ENCODE peak calls at places on chromosomes 12 and 14, in five cellular contexts. A is uterus; J is IMR-90; Z is gastrocnemius medialis; Y is CD4-positive, CD25-positive, alpha-beta regulatory T cell. S is an unnamed sample. For H3K36me3, the result is how much of the 10 kb centered on the place peaks cover.

GRCh38 chr14:65927871-65928270 is 515.3 kb downstream of the FUT8 start:
- DNase-seq in A (no peak), Z (no peak), J (no peak), Y (peak), S (peak)

GRCh38 chr12:88663001-88663400 is 82.7 kb upstream of the KITLG start:
- DNase-seq in Z (no peak), Y (no peak), J (peak), A (no peak), S (no peak)

GRCh38 chr12:67650127-67650495 is 1.6 kb downstream of the DYRK2 start:
- DNase-seq in Z (peak), Y (no peak), J (no peak), A (peak), S (peak)

GRCh38 chr14:37848985-37849605 is 253.7 kb downstream of the TTC6 start:
- DNase-seq in J (no peak), A (no peak), Y (no peak), Z (no peak), S (no peak)

GRCh38 chr14:28755930-28756895 is 10.4 kb upstream of the FOXG1 start:
- DNase-seq in Z (no peak), J (no peak), A (no peak), Y (no peak), S (no peak)

GRCh38 chr14:24079521-24080141 is 8.3 kb downstream of the CPNE6 start:
- DNase-seq in Y (no peak), J (no peak), Z (no peak), A (no peak), S (no peak)

GRCh38 chr14:32246751-32247150 is 43.7 kb upstream of the RNU6-8 start:
- DNase-seq in A (no peak), J (no peak), Z (no peak), Y (no peak), S (no peak)

GRCh38 chr12:15276088-15276698 is 46.1 kb upstream of the PTPRO start:
- DNase-seq in Z (no peak), J (peak), Y (no peak), A (peak), S (peak)

GRCh38 chr12:53928054-53928879 is 10.4 kb upstream of the HOXC13 start:
- DNase-seq in A (no peak), Z (no peak), Y (no peak), J (no peak), S (no peak)

GRCh38 chr12:108069766-108070165 is 59.3 kb upstream of the WSCD2 start:
- DNase-seq in Z (no peak), Y (no peak), A (no peak), J (no peak), S (no peak)

GRCh38 chr14:23487216-23487615 is 17.7 kb downstream of the NGDN start:
- DNase-seq in Y (no peak), Z (no peak), A (no peak), J (no peak), S (no peak)

GRCh38 chr12:49635036-49635435 is 11.7 kb downstream of the PRPF40B start:
- DNase-seq in J (no peak), A (no peak), Z (no peak), Y (no peak), S (no peak)

GRCh38 chr12:121285856-121286255 is 10.7 kb downstream of the CAMKK2 start:
- DNase-seq in A (no peak), Z (no peak), J (no peak), Y (no peak), S (no peak)
- H3K36me3 ChIP-seq in A (under half), Z (under half), J (under half), Y (under half), S (under half)

GRCh38 chr12:132161796-132162507 is 17.7 kb downstream of the NOC4L start:
- DNase-seq in J (no peak), A (no peak), Z (no peak), Y (no peak), S (peak)
- H3K36me3 ChIP-seq in J (under half), A (under half), Z (under half), Y (under half), S (under half)

GRCh38 chr12:132735496-132735895 is 24.9 kb downstream of the PGAM5 start:
- DNase-seq in A (no peak), Y (no peak), Z (no peak), J (no peak), S (no peak)

GRCh38 chr12:132731574-132731973 is 20.9 kb downstream of the PGAM5 start:
- DNase-seq in Z (no peak), J (no peak), Y (no peak), A (no peak), S (no peak)

GRCh38 chr12:132736378-132736777 is 25.3 kb downstream of the ANKLE2 start:
- DNase-seq in A (no peak), Z (no peak), J (no peak), Y (no peak), S (peak)

GRCh38 chr12:132736913-132737312 is 24.7 kb downstream of the ANKLE2 start:
- DNase-seq in J (no peak), Y (no peak), Z (no peak), A (no peak), S (no peak)

GRCh38 chr12:132734206-132734605 is 23.6 kb downstream of the PGAM5 start:
- DNase-seq in Y (no peak), A (no peak), Z (no peak), J (no peak), S (no peak)
- H3K36me3 ChIP-seq in Y (half or more), A (under half), Z (under half), J (half or more), S (under half)

DNA sequence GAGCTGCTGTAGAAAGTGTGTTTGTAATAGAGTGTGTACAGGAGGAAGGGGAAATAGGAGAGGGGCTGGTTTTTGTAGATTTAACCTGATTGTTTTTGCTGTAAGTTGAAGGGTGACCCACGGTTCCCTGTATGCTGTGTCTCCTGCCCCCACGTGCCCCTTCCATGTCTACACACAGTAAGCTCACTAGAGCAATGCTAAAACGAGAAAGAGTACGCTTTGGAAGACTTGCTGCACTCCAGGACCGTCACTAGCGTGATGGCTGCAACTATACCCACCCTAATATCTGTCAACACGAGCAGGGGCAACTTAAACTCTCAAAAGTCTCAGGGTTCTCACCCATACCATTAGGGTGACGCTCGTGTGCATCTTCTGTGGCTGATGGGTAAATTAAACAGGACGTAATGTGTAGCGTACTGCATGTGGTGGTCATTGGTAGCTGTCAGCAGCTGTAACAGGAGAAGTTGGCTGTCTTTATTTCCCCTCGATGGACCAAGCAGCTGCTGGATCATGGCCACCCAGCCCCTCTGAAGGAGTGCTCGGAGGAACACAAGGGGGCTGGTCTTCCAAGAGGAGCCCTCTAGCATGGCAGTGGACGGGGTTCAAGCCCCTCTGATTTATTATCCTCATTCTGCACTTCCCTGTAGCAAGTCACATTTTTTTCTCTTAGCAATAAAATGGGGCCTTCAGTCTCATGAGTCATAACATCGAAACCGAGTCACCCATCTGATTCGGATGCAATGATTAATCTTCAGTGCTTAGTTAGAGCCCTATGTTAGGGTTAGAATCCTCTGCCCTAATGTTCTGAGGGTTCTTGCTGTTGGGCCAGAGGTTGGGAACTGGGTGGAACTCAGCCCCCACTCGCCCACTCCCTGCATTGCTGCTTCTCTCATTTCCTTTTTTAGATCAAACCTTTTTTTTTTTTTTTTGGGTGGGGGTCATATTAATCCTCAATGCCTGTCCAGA is 14.0 kb downstream of the CCND2 start:
- DNase-seq in J (no peak), Y (no peak), Z (no peak), A (no peak), S (no peak)
- H3K36me3 ChIP-seq in J (under half), Y (half or more), Z (under half), A (under half), S (under half)

DNA sequence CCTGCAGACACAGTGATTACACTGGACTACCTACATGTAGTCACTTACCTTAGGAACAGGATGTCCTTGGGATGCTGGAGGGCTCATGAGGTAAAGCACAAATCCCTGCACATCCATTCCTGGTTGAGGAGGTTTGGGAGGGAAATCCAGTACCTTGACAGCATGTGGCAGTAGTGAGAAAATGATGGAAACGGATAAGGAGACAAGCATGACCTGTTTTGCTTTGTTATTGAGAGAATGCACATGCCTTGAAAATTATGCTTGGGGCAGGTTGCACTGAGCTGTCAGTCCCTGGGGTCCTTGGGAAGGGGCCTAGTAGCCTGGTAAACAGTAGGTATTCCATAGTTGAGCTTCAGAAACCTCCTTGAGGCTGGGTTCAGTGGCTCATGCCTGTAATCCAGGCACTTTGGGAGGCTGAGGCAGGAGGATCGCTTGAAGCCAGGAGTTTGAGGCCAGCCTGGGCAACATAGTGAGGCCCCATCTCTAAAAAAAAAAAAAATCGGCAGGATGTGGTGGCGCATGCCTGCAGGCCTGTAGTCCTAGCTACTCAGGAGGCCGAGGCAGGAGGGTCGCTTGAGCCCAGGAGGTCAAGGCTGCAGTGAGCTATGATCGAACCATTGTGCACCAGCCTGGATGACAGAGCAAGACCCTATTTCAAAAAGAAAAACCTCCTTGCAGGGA is 2.0 kb upstream of the SLC25A29 start:
- DNase-seq in J (no peak), Z (no peak), Y (no peak), A (no peak), S (no peak)
- H3K36me3 ChIP-seq in J (under half), Z (under half), Y (under half), A (under half), S (under half)

GRCh38 chr14:74126315-74126714 is 41.6 kb downstream of the LIN52 start:
- DNase-seq in Y (no peak), J (no peak), Z (no peak), A (no peak), S (no peak)
- H3K36me3 ChIP-seq in Y (under half), J (under half), Z (under half), A (under half), S (under half)

S was measured in mucosa of descending colon.